ENCODE peak calls at places on chromosomes 1 and 21, in seven cellular contexts. M is HT1080, Q is HTR-8/SVneo, S is caudate nucleus, B is DMS153, N is GM20000, G is posterior vena cava. X is an unnamed sample.

GRCh38 chr1:27971674-27972073 is 11.9 kb downstream of the XKR8 start:
- DNase-seq in M (no peak), Q (no peak), S (no peak), B (peak), N (no peak), G (no peak), X (no peak)

GRCh38 chr1:3005771-3006170 is 15.5 kb upstream of the ACTRT2 start:
- DNase-seq in M (no peak), Q (no peak), S (no peak), B (no peak), N (no peak), G (no peak), X (no peak)

GRCh38 chr1:172906778-172907592 is 143.8 kb downstream of the TNFSF18 start:
- DNase-seq in M (peak), Q (no peak), S (no peak), B (no peak), N (no peak), G (no peak), X (no peak)

GRCh38 chr1:222896630-222897526 is 82.0 kb downstream of the DISP1 start:
- DNase-seq in M (peak), Q (no peak), S (no peak), B (no peak), N (no peak), G (no peak), X (no peak)

GRCh38 chr1:160375788-160376524 is 9.1 kb downstream of the NHLH1 start:
- DNase-seq in M (peak), Q (peak), S (no peak), B (peak), N (peak), G (no peak), X (no peak)

GRCh38 chr1:175618559-175618958 is 124.8 kb downstream of the TNR start:
- DNase-seq in M (no peak), Q (no peak), S (no peak), B (peak), N (no peak), G (no peak), X (no peak)

GRCh38 chr1:6511461-6512244 is 20.2 kb upstream of the PLEKHG5 start:
- DNase-seq in M (no peak), Q (no peak), S (no peak), B (no peak), N (no peak), G (no peak), X (no peak)

GRCh38 chr1:29453502-29454240 is 217.3 kb downstream of the PTPRU start:
- DNase-seq in M (peak), Q (peak), S (no peak), B (peak), N (peak), G (no peak), X (peak)

GRCh38 chr1:186983327-186983726 is 154.6 kb downstream of the PLA2G4A start:
- DNase-seq in M (no peak), Q (no peak), S (no peak), B (no peak), N (no peak), G (peak), X (no peak)

GRCh38 chr1:222392571-222392970 is 155.3 kb downstream of the HHIPL2 start:
- DNase-seq in M (peak), Q (no peak), S (no peak), B (no peak), N (no peak), G (no peak), X (no peak)

GRCh38 chr1:201719812-201720521 is 109.0 kb upstream of the IPO9 start:
- DNase-seq in M (no peak), Q (no peak), S (peak), B (peak), N (no peak), G (peak), X (no peak)

GRCh38 chr1:40824591-40825429 is 37.4 kb downstream of the CITED4 start:
- DNase-seq in M (no peak), Q (no peak), S (no peak), B (no peak), N (no peak), G (no peak), X (no peak)

GRCh38 chr1:230611128-230611914 is 31.0 kb upstream of the COG2 start:
- DNase-seq in M (no peak), Q (no peak), S (no peak), B (no peak), N (no peak), G (no peak), X (no peak)

GRCh38 chr1:107874221-107874620 is 90.8 kb downstream of the VAV3 start:
- DNase-seq in M (peak), Q (no peak), S (no peak), B (no peak), N (no peak), G (no peak), X (no peak)

GRCh38 chr21:29586696-29587095 is 288.0 kb downstream of the BACH1 start:
- DNase-seq in M (no peak), Q (no peak), S (no peak), B (no peak), N (no peak), G (no peak), X (no peak)